ENCODE peak calls at places on chromosome 2, in five cellular contexts. Z is left ventricle myocardium inferior, F is MM.1S, T is thyroid gland, M is upper lobe of right lung. Q is an unnamed sample.

GRCh38 chr2:109372614-109373013 is 241.2 kb downstream of the SEPTIN10 start:
- DNase-seq in Z (no peak), T (peak; percentile 75), F (no peak), M (peak; percentile 44), Q (peak; percentile 47)

GRCh38 chr2:26347286-26347865 is 787 bp upstream of the ADGRF3 start:
- DNase-seq in Z (no peak), F (no peak), M (no peak), T (no peak), Q (no peak)

GRCh38 chr2:159946326-159946992 is 116.0 kb downstream of the PLA2R1 start:
- DNase-seq in Z (no peak), T (no peak), F (no peak), M (no peak), Q (no peak)

GRCh38 chr2:74544634-74545033 is 9.1 kb downstream of the LOXL3 start:
- DNase-seq in T (no peak), F (no peak), Z (no peak), M (peak; percentile 9), Q (no peak)

GRCh38 chr2:76546207-76546606 is 835.5 kb upstream of the GCFC2 start:
- DNase-seq in T (no peak), M (no peak), F (no peak), Z (no peak), Q (no peak)

GRCh38 chr2:237411683-237412349 is 2.1 kb downstream of the COL6A3 start:
- DNase-seq in T (no peak), M (no peak), F (no peak), Z (no peak), Q (no peak)

GRCh38 chr2:85062565-85062964 is 70.6 kb upstream of the TCF7L1 start:
- DNase-seq in T (no peak), Z (no peak), F (no peak), M (no peak), Q (no peak)

GRCh38 chr2:25405871-25406270 is 64.1 kb upstream of the DNMT3A start:
- DNase-seq in Z (no peak), T (no peak), F (no peak), M (no peak), Q (no peak)

GRCh38 chr2:127358044-127358443 is 29.7 kb downstream of the MAP3K2 start:
- DNase-seq in Z (no peak), M (no peak), T (no peak), F (no peak), Q (no peak)

GRCh38 chr2:31233216-31233615 is 736 bp upstream of the EHD3 start:
- DNase-seq in Z (no peak), F (no peak), M (no peak), T (no peak), Q (no peak)

GRCh38 chr2:204470178-204470620 is 75.1 kb upstream of the PARD3B start:
- DNase-seq in T (no peak), F (no peak), Z (no peak), M (no peak), Q (no peak)

GRCh38 chr2:224982226-224982625 is 60.0 kb downstream of the DOCK10 start:
- DNase-seq in Z (no peak), T (no peak), F (no peak), M (no peak), Q (no peak)

GRCh38 chr2:197675246-197675645 is at the start of gene RFTN2:
- DNase-seq in T (no peak), F (no peak), Z (no peak), M (no peak), Q (no peak)

GRCh38 chr2:227163998-227164744 is at the start of the genes COL4A3 and COL4A4:
- DNase-seq in Z (peak; percentile 78), F (peak; percentile 81), M (peak; percentile 91), T (peak; percentile 91), Q (peak; percentile 81)

GRCh38 chr2:240510513-240511210 is 47.1 kb downstream of the ANKMY1 start:
- DNase-seq in F (no peak), T (no peak), M (no peak), Z (no peak), Q (peak; percentile 59)

GRCh38 chr2:16633632-16634430 is 31.8 kb downstream of the CYRIA start:
- DNase-seq in T (no peak), Z (no peak), M (no peak), F (no peak), Q (no peak)

GRCh38 chr2:70977605-70978205 is 725 bp upstream of the ANKRD53 start:
- DNase-seq in T (peak; percentile 70), F (peak; percentile 41), M (no peak), Z (no peak), Q (peak; percentile 83)

GRCh38 chr2:118190365-118190916 is 102.2 kb downstream of the INSIG2 start:
- DNase-seq in F (no peak), T (no peak), Z (no peak), M (no peak), Q (no peak)

GRCh38 chr2:37599688-37600525 is 71.5 kb downstream of the CDC42EP3 start:
- DNase-seq in T (peak; percentile 20), Z (no peak), F (no peak), M (peak; percentile 63), Q (no peak)

GRCh38 chr2:20484034-20484617 is 37.3 kb downstream of the RHOB start:
- DNase-seq in T (no peak), F (no peak), M (no peak), Z (no peak), Q (peak; percentile 59)

GRCh38 chr2:69007603-69008002 is 5.4 kb upstream of the ANTXR1 start:
- DNase-seq in T (no peak), Z (no peak), M (no peak), F (no peak), Q (no peak)
- H3K27ac ChIP-seq in T (no peak overlapping the region), Z (no peak overlapping the region), M (no peak overlapping the region), F (no peak overlapping the region), Q (no peak overlapping the region)

GRCh38 chr2:206176886-206177285 is 17.2 kb downstream of the EEF1B2 start:
- DNase-seq in T (no peak), F (no peak), Z (no peak), M (no peak), Q (no peak)
- TF ChIP-seq CTCF in T (no peak), F (no peak), Z (no peak), M (no peak), Q (no peak)

GRCh38 chr2:8543412-8544167 is 138.3 kb upstream of the ID2 start:
- DNase-seq in Z (peak; percentile 55), M (peak; percentile 85), T (no peak), F (peak; percentile 95), Q (peak; percentile 90)

GRCh38 chr2:8544168-8544785 is 137.6 kb upstream of the ID2 start:
- DNase-seq in T (no peak), Z (no peak), M (no peak), F (no peak), Q (peak; percentile 69)

GRCh38 chr2:8541636-8542035 is 140.2 kb upstream of the ID2 start:
- DNase-seq in T (peak; percentile 53), Z (peak; percentile 1), M (no peak), F (no peak), Q (peak; percentile 47)

GRCh38 chr2:8542381-8543064 is 139.3 kb upstream of the ID2 start:
- DNase-seq in Z (peak; percentile 3), T (no peak), F (no peak), M (no peak), Q (peak; percentile 56)

DNA sequence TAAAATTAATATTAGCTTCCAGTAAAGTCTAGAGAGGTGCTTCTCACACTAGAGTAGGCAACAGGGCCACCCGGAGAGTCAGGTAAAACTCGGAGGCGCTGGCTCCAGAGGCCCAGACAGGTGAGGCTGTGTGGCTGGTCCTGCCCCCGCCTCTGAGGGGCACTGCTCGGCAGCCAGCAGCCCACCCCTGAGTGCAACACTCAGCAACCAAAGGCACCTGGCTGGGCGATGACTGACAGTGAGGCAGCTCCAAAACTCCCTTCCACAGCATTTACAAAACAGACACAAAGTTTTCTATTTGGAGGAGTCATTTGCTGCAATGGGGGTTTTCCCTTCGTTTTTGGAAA is 138.8 kb upstream of the ID2 start:
- DNase-seq in F (peak; percentile 55), Z (peak; percentile 15), T (no peak), M (no peak), Q (peak; percentile 57)
- H3K4me3 ChIP-seq in F (peak overlapping the region; percentile 25), Z (no peak overlapping the region), T (no peak overlapping the region), M (no peak overlapping the region), Q (peak overlapping the region; percentile 56)

DNA sequence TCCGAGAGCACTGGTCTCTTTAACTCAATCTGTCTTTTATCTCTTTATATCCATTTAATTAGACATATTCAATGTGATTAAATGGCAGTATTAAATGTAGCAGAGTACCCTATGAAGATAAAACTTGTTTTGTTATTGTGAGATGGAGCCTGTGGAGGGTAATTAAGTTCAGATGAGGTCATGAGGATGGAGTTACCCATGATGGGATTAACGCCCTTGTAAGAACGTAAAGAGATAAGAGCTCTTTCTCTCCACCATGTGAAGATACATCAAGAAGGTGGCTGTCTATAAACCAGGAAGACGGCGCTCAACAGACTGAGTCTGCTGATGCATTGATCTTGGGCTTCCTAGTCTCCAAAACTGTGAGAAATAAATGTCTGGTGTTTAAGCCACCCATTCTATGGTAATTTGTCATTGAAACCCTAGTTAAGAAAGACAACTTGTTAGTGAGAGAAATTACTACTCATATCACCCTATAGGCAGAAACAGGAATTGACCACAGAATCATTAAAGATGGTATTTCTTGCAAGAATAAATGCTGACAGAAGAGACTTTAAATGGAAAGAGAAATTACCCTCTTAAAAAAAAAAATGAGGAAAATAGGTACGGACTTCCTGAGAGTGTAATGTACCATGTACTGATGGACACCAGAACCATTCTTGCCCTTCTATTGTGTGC is 738.7 kb upstream of the CHAC2 start:
- DNase-seq in F (no peak), Z (no peak), M (no peak), T (no peak), Q (no peak)
- H3K27ac ChIP-seq in F (no peak overlapping the region), Z (no peak overlapping the region), M (no peak overlapping the region), T (no peak overlapping the region), Q (no peak overlapping the region)